ENCODE peak calls at places on chromosomes 2 and 18, in ten cellular contexts. Z, O, L, N, V, M, E, T, A and J are unnamed samples.

GRCh38 chr2:150792780-150793300 is 305.4 kb upstream of the RND3 start:
- DNase-seq in N (no peak), O (no peak), V (no peak), T (no peak), L (no peak), A (no peak), M (no peak), E (no peak), Z (no peak), J (no peak)

GRCh38 chr2:160963957-160964356 is 196.3 kb upstream of the TANK start:
- DNase-seq in T (no peak), O (no peak), E (no peak), N (no peak), V (no peak), A (no peak), Z (no peak), L (no peak), M (no peak), J (no peak)

GRCh38 chr2:41927581-41928260 is 120.1 kb upstream of the PKDCC start:
- DNase-seq in V (peak; percentile 73), E (no peak), T (no peak), O (no peak), Z (no peak), M (no peak), N (no peak), A (no peak), L (no peak), J (peak; percentile 63)

GRCh38 chr18:70420151-70420898 is 131.5 kb downstream of the SOCS6 start:
- DNase-seq in N (no peak), M (peak; percentile 72), V (no peak), L (no peak), A (no peak), O (no peak), Z (no peak), T (no peak), E (no peak), J (no peak)

GRCh38 chr2:226623587-226624368 is 175.8 kb downstream of the IRS1 start:
- DNase-seq in O (no peak), M (peak; percentile 48), A (no peak), N (no peak), L (no peak), T (no peak), E (no peak), V (no peak), Z (no peak), J (no peak)

GRCh38 chr2:98172150-98172765 is 85.3 kb downstream of the VWA3B start:
- DNase-seq in T (no peak), A (no peak), L (peak; percentile 19), N (no peak), E (no peak), Z (no peak), M (no peak), O (no peak), V (no peak), J (no peak)

GRCh38 chr2:218896501-218897393 is 16.1 kb downstream of the WNT10A start:
- DNase-seq in Z (peak; percentile 85), M (peak; percentile 41), A (peak; percentile 58), V (no peak), L (peak; percentile 80), O (peak; percentile 71), N (no peak), T (peak; percentile 85), E (no peak), J (no peak)

GRCh38 chr2:161416633-161417427 is 733 bp downstream of the TBR1 start:
- DNase-seq in M (no peak), V (no peak), N (no peak), L (peak; percentile 76), E (no peak), O (peak; percentile 53), Z (no peak), T (no peak), A (peak; percentile 61), J (no peak)

GRCh38 chr2:3712424-3712823 is 9.0 kb downstream of the DCDC2C start:
- DNase-seq in A (no peak), N (no peak), M (no peak), O (no peak), T (no peak), Z (no peak), E (no peak), L (no peak), V (no peak), J (no peak)
- H3K27ac ChIP-seq in A (no peak overlapping the region), N (no peak overlapping the region), M (no peak overlapping the region), O (no peak overlapping the region), T (no peak overlapping the region), Z (no peak overlapping the region), E (no peak overlapping the region), L (no peak overlapping the region), V (no peak overlapping the region), J (no peak overlapping the region)

GRCh38 chr2:225590932-225591331 is 191.4 kb downstream of the NYAP2 start:
- DNase-seq in A (no peak), V (no peak), E (peak; percentile 24), Z (no peak), T (no peak), L (peak; percentile 48), M (no peak), N (no peak), O (no peak), J (no peak)
- H3K27ac ChIP-seq in A (no peak overlapping the region), V (no peak overlapping the region), E (no peak overlapping the region), Z (no peak overlapping the region), T (no peak overlapping the region), L (no peak overlapping the region), M (no peak overlapping the region), N (no peak overlapping the region), O (no peak overlapping the region), J (no peak overlapping the region)

GRCh38 chr18:24177499-24178133 is 38.8 kb downstream of the CABYR start:
- DNase-seq in M (no peak), O (no peak), Z (no peak), N (no peak), T (no peak), L (no peak), V (no peak), E (no peak), A (no peak), J (no peak)

GRCh38 chr18:24185805-24186204 is 46.9 kb downstream of the CABYR start:
- DNase-seq in L (no peak), A (no peak), M (peak; percentile 46), N (no peak), O (no peak), V (no peak), Z (no peak), E (no peak), T (no peak), J (no peak)

GRCh38 chr18:24180048-24180447 is 41.2 kb downstream of the CABYR start:
- DNase-seq in N (no peak), V (no peak), L (no peak), A (no peak), T (no peak), E (no peak), Z (no peak), O (no peak), M (no peak), J (no peak)

GRCh38 chr18:24176727-24177416 is 38.0 kb downstream of the CABYR start:
- DNase-seq in E (peak; percentile 64), T (peak; percentile 85), V (no peak), M (no peak), N (peak; percentile 59), L (peak; percentile 93), O (peak; percentile 94), A (peak; percentile 86), Z (peak; percentile 3), J (peak; percentile 69)

GRCh38 chr18:24181806-24182205 is 42.9 kb downstream of the CABYR start:
- DNase-seq in T (no peak), V (no peak), M (peak; percentile 66), N (no peak), E (no peak), O (no peak), Z (no peak), L (no peak), A (no peak), J (no peak)
- H3K27ac ChIP-seq in T (no peak overlapping the region), V (no peak overlapping the region), M (peak overlapping the region; percentile 16), N (no peak overlapping the region), E (no peak overlapping the region), O (no peak overlapping the region), Z (no peak overlapping the region), L (no peak overlapping the region), A (no peak overlapping the region), J (no peak overlapping the region)

DNA sequence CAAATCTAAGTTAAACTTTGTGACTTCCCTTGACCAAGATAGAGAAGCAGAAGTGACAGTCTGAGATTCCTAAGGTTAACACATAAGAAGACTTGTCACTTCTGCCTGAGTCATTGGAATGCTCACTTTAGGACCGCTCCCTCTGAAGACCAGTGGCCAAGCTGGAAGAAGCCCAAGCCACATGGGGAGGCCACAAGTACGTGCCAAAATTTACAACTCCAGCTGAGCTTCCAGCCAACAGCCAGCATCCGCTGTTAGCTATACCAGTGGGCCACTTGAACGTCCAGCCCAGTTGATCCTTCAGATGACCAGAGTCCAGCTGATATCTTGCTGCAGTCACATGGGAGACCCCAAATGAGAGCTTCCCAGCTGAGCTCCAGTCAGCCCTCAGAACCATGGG is 18.1 kb upstream of the ANTXR1 start:
- DNase-seq in E (no peak), L (peak; percentile 56), Z (no peak), A (no peak), O (no peak), M (peak; percentile 93), V (peak; percentile 76), N (no peak), T (no peak), J (no peak)
- H3K27ac ChIP-seq in E (no peak overlapping the region), L (no peak overlapping the region), Z (no peak overlapping the region), A (no peak overlapping the region), O (no peak overlapping the region), M (no peak overlapping the region), V (no peak overlapping the region), N (no peak overlapping the region), T (no peak overlapping the region), J (no peak overlapping the region)

GRCh38 chr2:241884951-241885700 is 15.6 kb downstream of the RTP5 start:
- DNase-seq in T (no peak), Z (no peak), L (no peak), A (no peak), N (no peak), O (no peak), E (no peak), V (no peak), M (no peak), J (no peak)
- H3K27ac ChIP-seq in T (no peak overlapping the region), Z (no peak overlapping the region), L (no peak overlapping the region), A (no peak overlapping the region), N (no peak overlapping the region), O (no peak overlapping the region), E (no peak overlapping the region), V (no peak overlapping the region), M (no peak overlapping the region), J (no peak overlapping the region)

DNA sequence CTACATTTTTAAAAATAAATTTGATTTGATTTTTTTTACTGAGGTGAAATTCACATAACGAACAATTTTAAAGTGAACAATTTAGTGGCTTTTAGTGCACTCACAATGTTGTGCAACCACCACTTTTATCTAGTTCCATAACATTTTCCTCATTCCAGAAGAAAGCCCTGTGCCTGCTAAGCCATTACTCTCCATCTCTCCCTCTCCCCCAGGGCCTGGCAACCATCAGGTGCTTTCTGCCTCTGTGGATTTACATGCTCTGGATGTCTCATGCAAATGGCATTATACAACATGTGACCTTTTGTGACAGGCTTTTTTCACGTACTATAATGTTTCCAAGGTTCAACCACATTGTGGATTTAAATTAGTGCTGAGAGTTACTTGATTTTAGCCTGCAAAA is 19.9 kb upstream of the LDLRAD4 start:
- DNase-seq in O (no peak), L (no peak), E (no peak), Z (no peak), T (no peak), A (no peak), M (no peak), N (no peak), V (no peak), J (no peak)
- H3K27ac ChIP-seq in O (no peak overlapping the region), L (no peak overlapping the region), E (no peak overlapping the region), Z (no peak overlapping the region), T (no peak overlapping the region), A (no peak overlapping the region), M (no peak overlapping the region), N (no peak overlapping the region), V (no peak overlapping the region), J (no peak overlapping the region)

GRCh38 chr18:68234115-68234514 is 480.8 kb downstream of the TMX3 start:
- DNase-seq in L (no peak), V (no peak), Z (no peak), N (no peak), E (no peak), A (no peak), M (peak; percentile 58), T (no peak), O (no peak), J (no peak)
- H3K27ac ChIP-seq in L (no peak overlapping the region), V (no peak overlapping the region), Z (no peak overlapping the region), N (no peak overlapping the region), E (no peak overlapping the region), A (no peak overlapping the region), M (no peak overlapping the region), T (no peak overlapping the region), O (no peak overlapping the region), J (no peak overlapping the region)